ENCODE peak calls at places on chromosomes 1 and 21, in six cellular contexts. P is tibial nerve, R is stomach, A is A549, B is transverse colon, K is K562. T is an unnamed sample.

GRCh38 chr1:48870596-48870995 is 93.9 kb upstream of the BEND5 start:
- DNase-seq in P (no peak), R (no peak), A (no peak), B (no peak), K (no peak), T (no peak)

GRCh38 chr1:61270761-61271411 is 188.5 kb downstream of the NFIA start:
- DNase-seq in P (no peak), R (no peak), A (no peak), B (no peak), K (peak), T (no peak)

GRCh38 chr21:42942244-42942643 is 16.8 kb upstream of the ERVH48-1 start:
- DNase-seq in P (no peak), R (no peak), A (no peak), B (no peak), K (no peak), T (no peak)

GRCh38 chr1:63486679-63487078 is 36.3 kb downstream of the ITGB3BP start:
- DNase-seq in P (no peak), R (no peak), A (no peak), B (no peak), K (no peak), T (no peak)

GRCh38 chr1:20089328-20090077 is 19.5 kb downstream of the PLA2G5 start:
- DNase-seq in P (no peak), R (no peak), A (peak), B (no peak), K (peak), T (no peak)

GRCh38 chr1:183734600-183735036 is 70.3 kb upstream of the RGL1 start:
- DNase-seq in P (peak), R (no peak), A (no peak), B (no peak), K (no peak), T (no peak)

GRCh38 chr1:17016317-17016661 is 4.6 kb upstream of the ATP13A2 start:
- DNase-seq in P (no peak), R (no peak), A (no peak), B (no peak), K (no peak), T (no peak)

GRCh38 chr1:89286549-89287181 is 14.0 kb upstream of the GBP5 start:
- DNase-seq in P (no peak), R (no peak), A (no peak), B (no peak), K (no peak), T (no peak)

GRCh38 chr1:21820597-21821232 is 8.7 kb downstream of the LDLRAD2 start:
- DNase-seq in P (no peak), R (no peak), A (no peak), B (no peak), K (no peak), T (no peak)

GRCh38 chr1:110136911-110137310 is 13.4 kb upstream of the SLC6A17 start:
- DNase-seq in P (no peak), R (peak), A (no peak), B (no peak), K (no peak), T (no peak)

GRCh38 chr1:100277866-100278265 is 11.8 kb downstream of the RTCA start:
- DNase-seq in P (no peak), R (no peak), A (no peak), B (no peak), K (no peak), T (no peak)

GRCh38 chr1:198763298-198763714 is 124.5 kb downstream of the PTPRC start:
- DNase-seq in P (no peak), R (no peak), A (no peak), B (no peak), K (no peak), T (no peak)

GRCh38 chr21:45078877-45079281 is 4.5 kb downstream of the ADARB1 start:
- DNase-seq in P (no peak), R (peak), A (no peak), B (peak), K (no peak), T (peak)

GRCh38 chr1:24344090-24344742 is 25.1 kb downstream of the GRHL3 start:
- DNase-seq in P (no peak), R (no peak), A (no peak), B (no peak), K (no peak), T (no peak)

GRCh38 chr21:43602277-43603229 is 56.7 kb downstream of the HSF2BP start:
- DNase-seq in P (no peak), R (no peak), A (no peak), B (no peak), K (no peak), T (no peak)

GRCh38 chr1:117812868-117813511 is 116.4 kb downstream of the GDAP2 start:
- DNase-seq in P (no peak), R (no peak), A (no peak), B (no peak), K (no peak), T (no peak)

GRCh38 chr1:33234588-33234990 is 21.7 kb upstream of the ZNF362 start:
- DNase-seq in P (no peak), R (no peak), A (no peak), B (no peak), K (no peak), T (no peak)

GRCh38 chr1:181986907-181987305 is 74.6 kb downstream of the ZNF648 start:
- DNase-seq in P (no peak), R (no peak), A (no peak), B (no peak), K (no peak), T (no peak)

GRCh38 chr1:212749924-212750535 is 41.5 kb downstream of the NSL1 start:
- DNase-seq in P (no peak), R (no peak), A (peak), B (no peak), K (peak), T (no peak)

GRCh38 chr1:20282544-20282943 is 8.1 kb upstream of the VWA5B1 start:
- DNase-seq in P (no peak), R (no peak), A (no peak), B (no peak), K (no peak), T (no peak)

GRCh38 chr1:156076609-156077429 is 5.4 kb downstream of the MEX3A start:
- DNase-seq in P (no peak), R (no peak), A (no peak), B (peak), K (no peak), T (peak)

GRCh38 chr1:224500802-224501201 is 66.2 kb upstream of the WDR26 start:
- DNase-seq in P (no peak), R (no peak), A (no peak), B (no peak), K (no peak), T (no peak)

GRCh38 chr1:151680812-151681211 is 35.8 kb downstream of the CELF3 start:
- DNase-seq in P (no peak), R (no peak), A (peak), B (no peak), K (no peak), T (no peak)

GRCh38 chr1:12595839-12596821 is 21.9 kb downstream of the DHRS3 start:
- DNase-seq in P (peak), R (peak), A (peak), B (peak), K (no peak), T (peak)

GRCh38 chr1:66168467-66168887 is 365.5 kb upstream of the SGIP1 start:
- DNase-seq in P (no peak), R (no peak), A (no peak), B (no peak), K (no peak), T (no peak)

GRCh38 chr1:189269011-189269410 is 1208.7 kb downstream of the BRINP3 start:
- DNase-seq in P (no peak), R (no peak), A (no peak), B (no peak), K (no peak), T (no peak)

GRCh38 chr1:117051224-117052064 is 8.7 kb upstream of the TTF2 start:
- DNase-seq in P (no peak), R (peak), A (no peak), B (peak), K (no peak), T (no peak)

GRCh38 chr1:182765416-182765815 is 24.2 kb upstream of the NPL start:
- DNase-seq in P (no peak), R (no peak), A (no peak), B (no peak), K (no peak), T (no peak)

GRCh38 chr1:213622365-213623087 is 365.2 kb upstream of the PROX1 start:
- DNase-seq in P (no peak), R (no peak), A (no peak), B (no peak), K (no peak), T (no peak)

GRCh38 chr1:94620345-94621031 is 78.9 kb upstream of the F3 start:
- DNase-seq in P (no peak), R (no peak), A (no peak), B (no peak), K (no peak), T (no peak)

GRCh38 chr21:45973475-45974072 is 8.0 kb upstream of the COL6A1 start:
- DNase-seq in P (peak), R (peak), A (peak), B (peak), K (peak), T (peak)

GRCh38 chr1:7258622-7259135 is 473.4 kb downstream of the CAMTA1 start:
- DNase-seq in P (no peak), R (no peak), A (no peak), B (no peak), K (no peak), T (no peak)

GRCh38 chr1:228368801-228369607 is 37.6 kb downstream of the TRIM11 start:
- DNase-seq in P (no peak), R (no peak), A (no peak), B (no peak), K (peak), T (no peak)

GRCh38 chr1:240134596-240134995 is 42.9 kb downstream of the FMN2 start:
- DNase-seq in P (no peak), R (no peak), A (no peak), B (no peak), K (no peak), T (no peak)

DNA sequence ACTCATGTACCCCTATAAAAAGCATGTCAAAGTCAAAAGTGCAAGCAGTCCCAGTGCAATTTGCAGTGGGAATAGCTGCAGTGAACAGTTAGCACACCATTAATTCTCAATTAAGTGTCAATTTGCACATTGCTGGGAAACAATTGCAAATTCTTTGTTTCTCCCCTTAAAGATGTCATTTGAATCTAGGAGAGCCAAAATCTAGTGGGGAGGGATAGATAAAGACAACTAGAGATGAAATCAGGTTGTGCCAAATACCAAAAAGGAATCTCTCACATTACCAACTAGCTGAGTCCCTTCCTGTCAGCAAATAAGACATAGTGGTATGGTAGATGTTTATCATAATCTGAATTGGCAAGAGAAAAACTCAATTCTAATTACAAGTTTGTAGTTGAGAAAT is 330.7 kb downstream of the NUF2 start:
- DNase-seq in P (no peak), R (no peak), A (no peak), B (no peak), K (no peak), T (no peak)
- TF ChIP-seq POLR2A in P (no peak), R (no peak), A (no peak), B (no peak), K (no peak), T (no peak)

GRCh38 chr1:234768171-234768568 is 158.2 kb upstream of the IRF2BP2 start:
- DNase-seq in P (no peak), R (no peak), A (no peak), B (no peak), K (no peak), T (no peak)
- TF ChIP-seq EP300 in P (no peak), R (no peak), A (no peak), B (no peak), K (no peak), T (no peak)

DNA sequence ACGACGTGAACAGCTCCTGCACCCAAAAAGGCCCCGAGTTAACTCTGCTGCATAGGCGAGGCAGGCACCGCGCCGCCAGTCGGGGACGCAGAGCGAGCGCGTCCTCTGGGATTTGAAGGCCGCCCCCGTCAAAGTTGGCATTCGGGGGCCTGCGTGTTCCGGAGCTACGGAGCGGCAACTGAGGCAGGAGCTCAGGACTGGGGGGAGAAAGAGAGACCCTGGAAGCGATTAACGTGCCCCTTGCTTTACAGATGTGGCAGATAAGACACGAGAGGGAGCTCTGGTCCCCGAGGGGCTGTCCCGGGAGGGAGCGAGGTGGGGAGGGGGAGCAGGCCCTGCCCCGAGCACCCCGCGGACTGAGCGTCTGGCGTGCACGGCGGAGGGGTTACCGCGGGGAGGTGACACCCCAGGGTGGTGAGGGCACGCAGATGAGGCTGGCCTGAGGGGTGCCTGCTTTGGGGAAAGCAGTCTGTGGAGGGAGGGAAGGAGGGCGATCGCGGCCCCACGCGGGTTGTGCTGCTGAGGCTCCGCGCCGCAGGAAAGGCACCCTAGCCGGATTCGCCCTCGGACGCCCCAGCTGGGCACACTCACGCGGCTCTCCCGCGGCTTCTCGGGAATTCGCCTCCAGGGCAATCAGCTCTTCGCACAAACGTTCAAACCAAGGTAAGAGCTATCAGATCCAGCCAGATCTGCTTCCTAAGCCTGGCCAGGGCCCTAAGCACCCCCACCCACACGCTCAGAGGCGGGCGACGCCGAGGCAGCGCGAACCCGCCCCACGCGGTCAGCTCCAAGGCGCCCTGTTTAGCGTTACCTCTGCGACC is 26.5 kb downstream of the ACTA1 start:
- DNase-seq in P (no peak), R (no peak), A (no peak), B (no peak), K (no peak), T (no peak)
- H3K27ac ChIP-seq in P (no peak), R (no peak), A (no peak), B (no peak), K (no peak), T (no peak)

GRCh38 chr1:178723541-178723940 is 1.5 kb upstream of the RALGPS2 start:
- DNase-seq in P (no peak), R (no peak), A (no peak), B (no peak), K (no peak), T (no peak)

GRCh38 chr1:178726545-178726944 is 1.5 kb downstream of the RALGPS2 start:
- DNase-seq in P (no peak), R (no peak), A (no peak), B (no peak), K (no peak), T (no peak)

GRCh38 chr1:178725603-178726517 is 816 bp downstream of the RALGPS2 start:
- DNase-seq in P (peak), R (peak), A (peak), B (peak), K (peak), T (peak)

GRCh38 chr1:178724386-178724733 is 684 bp upstream of the RALGPS2 start:
- DNase-seq in P (no peak), R (no peak), A (no peak), B (no peak), K (no peak), T (no peak)

DNA sequence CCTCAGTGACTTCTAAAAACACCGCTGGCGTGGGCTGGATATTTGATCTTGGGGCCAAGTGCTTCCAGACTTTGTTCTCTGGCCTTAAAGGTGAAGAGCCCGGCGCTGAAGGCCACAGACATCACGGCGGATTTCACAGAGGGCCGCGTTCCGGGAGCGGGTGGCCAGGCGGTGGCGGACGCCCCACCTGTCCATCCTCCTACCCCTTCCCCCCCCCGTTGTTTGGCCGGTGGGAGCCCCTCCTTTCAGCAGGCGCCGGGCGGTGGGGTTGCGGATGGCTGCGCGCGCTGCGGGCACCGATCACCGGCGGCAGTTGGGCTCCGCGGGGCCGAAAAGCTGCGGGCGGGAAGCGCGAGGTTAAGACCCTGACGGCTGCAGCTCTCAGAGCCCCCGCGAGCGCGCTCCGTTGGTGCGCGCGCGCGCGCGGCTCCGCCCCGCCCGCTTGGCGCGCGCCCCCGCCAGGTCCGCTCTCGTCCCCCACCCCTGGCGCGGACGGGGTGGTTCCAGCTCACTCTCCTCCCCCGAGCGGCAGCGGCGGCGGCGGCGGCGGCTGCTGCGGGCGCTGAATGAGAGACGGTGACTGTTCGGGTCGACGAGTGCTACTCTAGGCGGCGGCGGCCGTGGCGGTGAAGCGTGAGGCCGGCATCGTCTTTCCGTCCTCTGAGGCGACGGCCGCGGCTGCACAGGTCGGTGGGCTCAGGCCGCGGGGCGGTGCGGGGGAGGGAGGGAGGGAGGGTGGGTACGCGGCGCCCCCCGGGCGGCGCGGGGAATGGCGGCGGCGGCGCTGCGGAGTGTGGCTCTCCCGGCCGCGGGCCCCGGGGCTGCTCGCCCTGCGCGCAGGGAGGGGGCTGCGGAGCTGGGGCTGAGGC is at the start of gene RALGPS2:
- DNase-seq in P (peak), R (peak), A (peak), B (peak), K (peak), T (peak)
- TF ChIP-seq POLR2A in P (peak), R (no peak), A (peak), B (peak), K (no peak), T (no peak)

DNA sequence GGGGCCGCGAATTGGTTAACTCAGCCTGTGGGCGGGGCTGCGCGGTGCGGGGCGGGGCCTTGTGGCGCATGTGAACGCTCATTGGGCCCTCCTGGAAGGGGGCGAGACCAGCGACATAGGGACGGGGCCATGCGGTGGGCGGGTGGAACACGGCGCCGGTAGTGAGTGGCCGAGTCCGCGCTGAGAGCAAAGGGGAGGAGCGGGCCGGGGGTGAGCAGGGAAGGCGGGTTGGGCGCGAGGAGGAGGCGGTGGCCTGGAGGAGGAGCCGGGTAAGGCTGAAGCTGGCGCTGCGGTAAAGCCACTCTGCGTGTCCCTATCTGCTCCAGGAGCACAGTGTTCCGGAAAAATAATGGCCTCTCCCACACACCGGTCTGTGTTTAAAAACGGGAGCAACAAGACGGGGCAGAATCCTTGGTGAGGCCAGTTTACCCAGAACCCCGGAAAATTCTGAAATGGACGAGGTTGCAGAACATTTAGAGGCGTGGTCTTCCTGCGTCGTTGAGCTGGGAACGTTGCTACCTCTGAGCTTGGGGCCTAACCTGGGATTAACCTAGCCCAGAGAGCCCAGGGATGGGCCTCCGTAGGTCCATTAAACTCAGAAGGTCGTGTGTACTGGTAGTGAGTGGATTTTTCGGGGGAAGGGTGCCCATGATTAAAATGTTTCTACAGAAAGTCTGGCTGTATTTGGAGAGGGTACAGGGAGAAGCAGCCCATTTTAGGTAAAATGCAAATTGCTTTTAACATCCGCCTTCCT is 533 bp upstream of the CTNNBIP1 start:
- DNase-seq in P (peak), R (peak), A (peak), B (peak), K (peak), T (peak)
- TF ChIP-seq EP300 in P (peak), R (no peak), A (no peak), B (no peak), K (no peak), T (no peak)